ENCODE peak calls at places on chromosome 14, in ten cellular contexts. V is CD8-positive, alpha-beta T cell; H is T follicular helper cell; X is iPS DF 6.9; T is cardiac fibroblast; S is NCI-H1092; G is GDM1; U is AG04450; P is skeletal muscle cell; J is NCI-H460. E is an unnamed sample.

GRCh38 chr14:69665596-69665995 is 54.2 kb downstream of the SUSD6 start:
- DNase-seq in V (no peak), H (no peak), X (no peak), T (no peak), S (no peak), G (no peak), U (no peak), P (no peak), J (no peak), E (no peak)

GRCh38 chr14:60226296-60226695 is 22.7 kb upstream of the PPM1A start:
- DNase-seq in V (no peak), H (no peak), X (no peak), T (no peak), S (no peak), G (no peak), U (no peak), P (no peak), J (no peak), E (no peak)

GRCh38 chr14:47235619-47236018 is 439.8 kb downstream of the MDGA2 start:
- DNase-seq in V (no peak), H (no peak), X (no peak), T (no peak), S (no peak), G (no peak), U (no peak), P (no peak), J (no peak), E (no peak)

GRCh38 chr14:86321151-86321550 is 791.2 kb downstream of the FLRT2 start:
- DNase-seq in V (no peak), H (no peak), X (no peak), T (no peak), S (no peak), G (no peak), U (no peak), P (no peak), J (no peak), E (no peak)

GRCh38 chr14:103679351-103679750 is 35.9 kb downstream of the XRCC3 start:
- DNase-seq in V (peak), H (peak), X (no peak), T (peak), S (no peak), G (peak), U (no peak), P (no peak), J (peak), E (no peak)

GRCh38 chr14:61338457-61338856 is 17.1 kb downstream of the PRKCH start:
- DNase-seq in V (no peak), H (no peak), X (no peak), T (no peak), S (no peak), G (no peak), U (no peak), P (no peak), J (no peak), E (no peak)

GRCh38 chr14:101109981-101110728 is 206.6 kb upstream of the RTL1 start:
- DNase-seq in V (no peak), H (no peak), X (no peak), T (no peak), S (peak), G (no peak), U (no peak), P (no peak), J (no peak), E (no peak)

GRCh38 chr14:52840916-52841315 is 49.5 kb upstream of the GNPNAT1 start:
- DNase-seq in V (no peak), H (no peak), X (no peak), T (peak), S (no peak), G (no peak), U (peak), P (peak), J (no peak), E (peak)

GRCh38 chr14:105861985-105862465 is 335.6 kb downstream of the TMEM121 start:
- DNase-seq in V (peak), H (no peak), X (no peak), T (no peak), S (no peak), G (peak), U (no peak), P (no peak), J (no peak), E (no peak)

GRCh38 chr14:95515080-95515489 is 1.4 kb downstream of the SYNE3 start:
- DNase-seq in V (no peak), H (no peak), X (no peak), T (no peak), S (no peak), G (peak), U (no peak), P (no peak), J (no peak), E (peak)

GRCh38 chr14:100534528-100535286 is 52.5 kb downstream of the BEGAIN start:
- DNase-seq in V (no peak), H (no peak), X (no peak), T (no peak), S (no peak), G (peak), U (no peak), P (no peak), J (no peak), E (peak)

GRCh38 chr14:55977346-55977745 is 140.9 kb upstream of the PELI2 start:
- DNase-seq in V (no peak), H (no peak), X (no peak), T (no peak), S (no peak), G (no peak), U (no peak), P (no peak), J (no peak), E (no peak)

GRCh38 chr14:74377976-74378690 is 29.9 kb downstream of the VRTN start:
- DNase-seq in V (no peak), H (no peak), X (no peak), T (no peak), S (no peak), G (no peak), U (no peak), P (no peak), J (no peak), E (no peak)